ENCODE peak calls at places on chromosomes 1 and 21, in six cellular contexts. E is ovary, Y is GM10248, K is AG09309, S is GM20000, I is pancreas. H is an unnamed sample.
A peak's percentile ranks its signal among the peaks of the same experiment; 100 is the strongest.

GRCh38 chr1:172002725-172003345 is 161.5 kb downstream of the DNM3 start:
- DNase-seq in Y (peak; percentile 12), E (no peak), S (peak; percentile 20), K (no peak), I (no peak), H (peak; percentile 70)

GRCh38 chr1:154276797-154277196 is 4.4 kb downstream of the HAX1 start:
- DNase-seq in K (no peak), I (no peak), S (no peak), Y (no peak), E (no peak), H (no peak)

GRCh38 chr1:208791458-208791857 is 547.3 kb upstream of the PLXNA2 start:
- DNase-seq in Y (no peak), I (no peak), E (no peak), K (no peak), S (no peak), H (no peak)

GRCh38 chr1:182664281-182664680 is 20.1 kb downstream of the RGS8 start:
- DNase-seq in S (no peak), I (no peak), E (no peak), K (no peak), Y (no peak), H (no peak)

GRCh38 chr21:35565204-35565611 is 495.1 kb downstream of the SETD4 start:
- DNase-seq in E (no peak), Y (no peak), I (no peak), K (peak; percentile 85), S (no peak), H (peak; percentile 39)

GRCh38 chr1:204340137-204340536 is 19.6 kb downstream of the PLEKHA6 start:
- DNase-seq in Y (no peak), S (no peak), I (no peak), K (no peak), E (no peak), H (no peak)

GRCh38 chr1:244049142-244049968 is 1.7 kb upstream of the ZBTB18 start:
- DNase-seq in E (peak; percentile 65), S (peak; percentile 66), I (peak; percentile 85), Y (peak; percentile 48), K (no peak), H (peak; percentile 28)

GRCh38 chr1:56370513-56370912 is 208.8 kb downstream of the PLPP3 start:
- DNase-seq in Y (no peak), S (no peak), E (no peak), K (no peak), I (no peak), H (no peak)

GRCh38 chr21:20040768-20041167 is 957.4 kb upstream of the NCAM2 start:
- DNase-seq in E (no peak), S (no peak), K (no peak), Y (no peak), I (no peak), H (peak; percentile 21)

GRCh38 chr1:37124501-37124900 is 90.2 kb upstream of the GRIK3 start:
- DNase-seq in Y (no peak), E (no peak), I (no peak), K (no peak), S (no peak), H (no peak)

GRCh38 chr1:203295796-203296195 is 9.5 kb upstream of the BTG2 start:
- DNase-seq in E (no peak), Y (no peak), K (no peak), S (no peak), I (no peak), H (no peak)

GRCh38 chr21:45148316-45149000 is 74.1 kb downstream of the ADARB1 start:
- DNase-seq in S (no peak), I (no peak), E (no peak), K (no peak), Y (no peak), H (no peak)

GRCh38 chr21:24050233-24050632 is 1557.0 kb downstream of the MRPL39 start:
- DNase-seq in Y (no peak), I (no peak), S (no peak), K (no peak), E (no peak), H (no peak)

GRCh38 chr21:42276076-42276475 is 39.1 kb downstream of the TFF3 start:
- DNase-seq in E (no peak), Y (no peak), S (no peak), I (no peak), K (no peak), H (no peak)

GRCh38 chr1:29706936-29707335 is 470.6 kb downstream of the PTPRU start:
- DNase-seq in E (no peak), K (no peak), Y (peak; percentile 78), S (peak; percentile 80), I (peak; percentile 63), H (peak; percentile 70)

GRCh38 chr1:180563013-180563827 is 4.5 kb downstream of the OVAAL start:
- DNase-seq in Y (no peak), I (no peak), K (no peak), S (no peak), E (no peak), H (peak; percentile 49)

GRCh38 chr1:176976236-176976635 is 188.3 kb downstream of the ASTN1 start:
- DNase-seq in E (no peak), Y (no peak), I (no peak), K (no peak), S (no peak), H (no peak)

GRCh38 chr1:157145081-157145480 is 6.9 kb upstream of the ETV3 start:
- DNase-seq in Y (no peak), I (no peak), K (no peak), S (no peak), E (no peak), H (no peak)

GRCh38 chr1:158180741-158181576 is at the start of gene CD1D:
- DNase-seq in I (peak; percentile 61), S (peak; percentile 55), E (peak; percentile 39), Y (peak; percentile 53), K (no peak), H (peak; percentile 26)

GRCh38 chr1:32361674-32362473 is 411 bp downstream of the FAM229A start:
- DNase-seq in Y (peak; percentile 43), S (peak; percentile 74), I (peak; percentile 85), K (no peak), E (peak; percentile 88), H (no peak)

GRCh38 chr1:156805766-156806511 is 10.7 kb downstream of the SH2D2A start:
- DNase-seq in S (no peak), K (peak; percentile 89), Y (no peak), I (no peak), E (peak; percentile 61), H (peak; percentile 42)

GRCh38 chr1:230303822-230304221 is 122.3 kb downstream of the PGBD5 start:
- DNase-seq in Y (no peak), K (peak; percentile 33), I (no peak), S (no peak), E (no peak), H (peak; percentile 92)

GRCh38 chr1:31977361-31978131 is 36.1 kb upstream of the KHDRBS1 start:
- DNase-seq in Y (peak; percentile 45), S (no peak), I (no peak), E (no peak), K (peak; percentile 77), H (peak; percentile 61)

GRCh38 chr21:25501996-25502665 is 105.2 kb downstream of the MRPL39 start:
- DNase-seq in E (no peak), S (no peak), I (no peak), K (no peak), Y (no peak), H (no peak)

DNA sequence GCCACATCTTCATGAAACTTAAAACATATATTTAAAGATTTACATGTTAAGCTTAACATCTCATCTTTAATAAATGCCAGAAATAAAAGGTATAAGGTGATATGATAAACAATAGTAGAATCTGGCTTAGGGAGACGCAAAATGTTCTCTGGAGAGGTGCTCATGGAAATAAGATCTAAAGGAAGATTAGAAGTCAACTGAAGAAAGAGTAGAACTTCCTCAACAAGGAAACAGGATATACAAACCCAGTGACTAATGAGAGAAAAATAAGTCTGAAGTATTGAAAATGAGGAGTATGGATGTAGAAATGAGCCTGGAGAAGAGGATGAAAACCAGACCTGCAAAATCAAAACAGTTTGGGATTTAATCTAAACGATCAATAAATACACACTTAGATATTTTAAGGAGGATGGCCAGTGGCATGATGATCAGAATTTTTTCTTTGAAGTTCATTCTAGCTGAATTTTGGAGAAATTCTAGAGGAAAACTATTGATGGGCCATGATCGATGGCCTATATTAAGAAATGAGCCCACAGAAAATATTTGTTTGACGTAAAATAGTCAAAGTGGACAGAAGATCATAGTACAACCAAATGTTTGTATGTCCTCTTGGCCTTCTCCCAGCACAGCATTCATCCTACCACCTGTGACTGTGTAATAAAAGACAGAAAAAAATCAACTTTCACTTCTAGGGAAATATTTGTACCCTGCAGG is 387.9 kb upstream of the PTBP2 start:
- DNase-seq in Y (no peak), S (no peak), K (no peak), I (no peak), E (no peak), H (no peak)
- TF ChIP-seq CTCF in Y (no peak), S (no peak), K (no peak), I (no peak), E (no peak), H (no peak)

DNA sequence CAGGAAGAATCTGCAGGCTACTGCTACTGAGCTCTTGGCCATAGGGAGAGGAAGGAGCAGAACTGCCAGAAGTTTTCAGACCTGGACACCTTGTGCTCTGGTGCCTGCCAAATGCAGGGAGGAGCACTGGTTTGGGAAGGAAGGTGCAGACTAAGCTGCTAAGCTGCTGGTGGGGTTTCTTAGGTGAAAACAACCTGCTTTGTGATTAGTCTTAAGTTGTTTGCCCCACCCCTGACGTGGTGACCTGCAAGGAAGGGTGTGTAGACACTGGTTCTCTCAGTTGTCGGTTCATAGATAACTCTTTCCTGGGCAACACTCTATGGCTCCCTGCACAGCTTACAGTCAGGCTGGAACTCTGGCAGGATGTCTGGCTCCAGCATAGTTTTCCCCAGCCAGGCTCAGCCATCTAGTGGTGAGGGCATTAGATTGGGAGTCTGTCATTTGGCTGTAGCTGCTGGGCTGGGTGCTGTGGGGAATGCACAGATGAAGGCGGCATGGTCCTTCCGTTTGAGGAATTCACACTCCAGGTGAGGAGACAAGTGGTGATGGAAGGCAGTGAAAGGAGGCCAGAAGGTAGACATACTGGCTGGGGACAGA is 10.3 kb upstream of the S100A10 start:
- DNase-seq in S (no peak), Y (no peak), I (no peak), E (no peak), K (no peak), H (no peak)
- TF ChIP-seq CTCF in S (no peak), Y (no peak), I (no peak), E (no peak), K (peak; percentile 24), H (peak; percentile 11)

DNA sequence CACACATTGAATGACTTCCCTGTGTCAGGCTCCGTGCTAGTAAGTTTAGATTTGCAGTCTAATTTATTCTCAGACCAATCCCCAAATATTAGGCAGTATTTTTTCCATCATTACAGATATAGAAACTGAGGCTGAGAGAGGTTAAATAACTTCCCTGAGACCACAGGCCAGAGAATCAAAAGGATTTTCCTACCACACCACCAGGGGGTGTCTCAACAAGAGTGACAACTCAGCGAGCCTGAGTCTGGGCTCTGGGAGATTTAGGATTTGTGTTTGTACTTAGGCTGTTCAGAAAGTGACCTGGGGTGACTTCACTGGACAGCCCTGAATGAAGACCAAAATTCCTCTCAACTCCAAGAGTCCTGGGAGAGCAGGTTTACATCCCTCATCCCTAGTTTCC is 13.3 kb upstream of the LCE5A start:
- DNase-seq in I (no peak), E (no peak), Y (no peak), K (no peak), S (no peak), H (peak; percentile 77)
- TF ChIP-seq CTCF in I (no peak), E (no peak), Y (peak; percentile 26), K (peak; percentile 24), S (peak; percentile 25), H (peak; percentile 53)

DNA sequence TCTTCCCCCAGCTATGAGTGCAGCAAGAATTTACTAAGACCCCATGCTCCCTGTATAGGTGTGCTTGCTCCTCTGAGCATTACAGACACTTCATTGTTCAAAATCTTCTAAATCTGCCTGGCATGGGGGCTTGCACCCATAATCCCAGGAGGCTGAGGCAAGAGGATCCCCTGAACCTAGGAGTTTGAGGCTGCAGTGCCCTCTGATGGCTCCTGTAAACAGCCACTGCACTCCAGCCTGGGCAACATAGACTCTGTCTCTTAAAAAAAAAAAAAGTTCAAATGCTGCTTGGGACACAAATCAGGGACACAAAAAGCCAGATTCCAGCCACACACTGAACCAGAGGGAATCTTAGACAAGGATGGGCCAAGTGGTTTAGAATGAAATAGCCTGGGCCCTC is 3.4 kb upstream of the ACOT7 start:
- DNase-seq in S (no peak), Y (no peak), I (no peak), E (no peak), K (no peak), H (no peak)
- TF ChIP-seq CTCF in S (no peak), Y (peak; percentile 35), I (no peak), E (no peak), K (peak; percentile 11), H (peak; percentile 25)

H was measured in MCF 10A.